ENCODE peak calls at places on chromosomes 11 and 22, in eight cellular contexts. S, M, I, L, E, Y, F and P are unnamed samples.

GRCh38 chr11:118522571-118523072 is 4.7 kb upstream of the TTC36 start:
- DNase-seq in S (no peak), M (no peak), I (peak), L (no peak), E (peak), Y (peak), F (peak), P (peak)

GRCh38 chr22:36445158-36445668 is 36.2 kb downstream of the TXN2 start:
- DNase-seq in S (no peak), M (no peak), I (no peak), L (no peak), E (peak), Y (peak), F (no peak), P (peak)

GRCh38 chr22:22894740-22895731 is 7.4 kb downstream of the IGLL5 start:
- DNase-seq in S (no peak), M (no peak), I (no peak), L (no peak), E (no peak), Y (no peak), F (no peak), P (no peak)

GRCh38 chr11:2745511-2745910 is 45.7 kb upstream of the KCNQ1OT1 start:
- DNase-seq in S (no peak), M (no peak), I (no peak), L (no peak), E (no peak), Y (no peak), F (no peak), P (no peak)

GRCh38 chr11:103587951-103588788 is 448.3 kb upstream of the DDI1 start:
- DNase-seq in S (no peak), M (no peak), I (no peak), L (peak), E (no peak), Y (no peak), F (no peak), P (peak)

GRCh38 chr11:79100093-79100704 is 340.6 kb downstream of the TENM4 start:
- DNase-seq in S (peak), M (no peak), I (peak), L (peak), E (peak), Y (peak), F (peak), P (no peak)

GRCh38 chr11:68116126-68116525 is 5.1 kb downstream of the CHKA start:
- DNase-seq in S (no peak), M (no peak), I (no peak), L (no peak), E (no peak), Y (no peak), F (no peak), P (no peak)

GRCh38 chr22:24578355-24579241 is 14.3 kb downstream of the LRRC75B start:
- DNase-seq in S (no peak), M (no peak), I (no peak), L (no peak), E (peak), Y (peak), F (no peak), P (no peak)

GRCh38 chr11:43984039-43984438 is 41.6 kb downstream of the C11orf96 start:
- DNase-seq in S (no peak), M (no peak), I (no peak), L (no peak), E (no peak), Y (no peak), F (no peak), P (no peak)

GRCh38 chr22:25153961-25154685 is 45.5 kb upstream of the CRYBB3 start:
- DNase-seq in S (no peak), M (no peak), I (peak), L (peak), E (peak), Y (no peak), F (peak), P (peak)

GRCh38 chr11:46541593-46542371 is 52.0 kb downstream of the AMBRA1 start:
- DNase-seq in S (no peak), M (no peak), I (no peak), L (no peak), E (no peak), Y (no peak), F (no peak), P (no peak)

GRCh38 chr11:117910941-117911630 is 18.1 kb downstream of the TMPRSS13 start:
- DNase-seq in S (no peak), M (no peak), I (no peak), L (no peak), E (no peak), Y (no peak), F (no peak), P (no peak)

GRCh38 chr11:31798057-31799035 is 12.8 kb downstream of the PAX6 start:
- DNase-seq in S (no peak), M (no peak), I (peak), L (no peak), E (no peak), Y (no peak), F (peak), P (no peak)

GRCh38 chr22:27107824-27108223 is 450.4 kb downstream of the MIAT start:
- DNase-seq in S (peak), M (no peak), I (no peak), L (peak), E (peak), Y (peak), F (peak), P (peak)

GRCh38 chr22:24553597-24554315 is 1.2 kb downstream of the GUCD1 start:
- DNase-seq in S (no peak), M (no peak), I (peak), L (no peak), E (no peak), Y (peak), F (no peak), P (no peak)

GRCh38 chr11:15493921-15494630 is 379.4 kb downstream of the INSC start:
- DNase-seq in S (no peak), M (no peak), I (no peak), L (peak), E (peak), Y (no peak), F (peak), P (no peak)

GRCh38 chr11:132734217-132734616 is 798.1 kb downstream of the OPCML start:
- DNase-seq in S (no peak), M (no peak), I (no peak), L (no peak), E (no peak), Y (peak), F (no peak), P (peak)

GRCh38 chr11:21415566-21415965 is 746.2 kb downstream of the NELL1 start:
- DNase-seq in S (no peak), M (no peak), I (peak), L (no peak), E (no peak), Y (no peak), F (no peak), P (no peak)

GRCh38 chr11:119727523-119728081 is 1.4 kb downstream of the NECTIN1 start:
- DNase-seq in S (peak), M (peak), I (peak), L (no peak), E (no peak), Y (no peak), F (peak), P (no peak)

GRCh38 chr11:95835768-95836488 is 45.6 kb downstream of the CEP57 start:
- DNase-seq in S (peak), M (peak), I (peak), L (peak), E (peak), Y (peak), F (peak), P (peak)

GRCh38 chr11:22875869-22876473 is 15.7 kb upstream of the CCDC179 start:
- DNase-seq in S (peak), M (peak), I (peak), L (peak), E (peak), Y (peak), F (peak), P (peak)

GRCh38 chr11:86291466-86292262 is 10.4 kb upstream of the HIKESHI start:
- DNase-seq in S (peak), M (peak), I (peak), L (peak), E (peak), Y (peak), F (peak), P (peak)

GRCh38 chr11:11866203-11866602 is 24.4 kb downstream of the USP47 start:
- DNase-seq in S (no peak), M (no peak), I (no peak), L (no peak), E (no peak), Y (no peak), F (no peak), P (no peak)

GRCh38 chr11:68643576-68643975 is 40.8 kb upstream of the GAL start:
- DNase-seq in S (no peak), M (no peak), I (no peak), L (no peak), E (peak), Y (peak), F (peak), P (no peak)

GRCh38 chr11:74749127-74749964 is 697 bp downstream of the RNF169 start:
- DNase-seq in S (peak), M (no peak), I (peak), L (peak), E (peak), Y (peak), F (peak), P (peak)

GRCh38 chr22:36454916-36455570 is 26.4 kb downstream of the TXN2 start:
- DNase-seq in S (peak), M (peak), I (peak), L (peak), E (peak), Y (peak), F (peak), P (peak)

GRCh38 chr11:62069961-62070919 is 53.6 kb upstream of the INCENP start:
- DNase-seq in S (no peak), M (no peak), I (no peak), L (no peak), E (peak), Y (no peak), F (no peak), P (no peak)

GRCh38 chr22:39723899-39724351 is 153.4 kb downstream of the CACNA1I start:
- DNase-seq in S (no peak), M (no peak), I (no peak), L (peak), E (peak), Y (peak), F (no peak), P (peak)

GRCh38 chr22:37508431-37508963 is 10.7 kb downstream of the CARD10 start:
- DNase-seq in S (no peak), M (no peak), I (no peak), L (peak), E (no peak), Y (no peak), F (no peak), P (no peak)

GRCh38 chr11:97973352-97973857 is 1047.3 kb upstream of the CNTN5 start:
- DNase-seq in S (no peak), M (no peak), I (peak), L (no peak), E (no peak), Y (no peak), F (no peak), P (no peak)

GRCh38 chr22:42791721-42792452 is 65.2 kb downstream of the ARFGAP3 start:
- DNase-seq in S (no peak), M (no peak), I (no peak), L (no peak), E (peak), Y (no peak), F (no peak), P (no peak)

GRCh38 chr11:131584694-131585592 is 214.5 kb downstream of the NTM start:
- DNase-seq in S (no peak), M (no peak), I (peak), L (no peak), E (peak), Y (no peak), F (peak), P (no peak)

GRCh38 chr11:6219359-6219758 is 14.0 kb downstream of the C11orf42 start:
- DNase-seq in S (no peak), M (no peak), I (no peak), L (no peak), E (peak), Y (peak), F (no peak), P (peak)

GRCh38 chr11:2395856-2396255 is 4.7 kb upstream of the TSSC4 start:
- DNase-seq in S (no peak), M (no peak), I (no peak), L (no peak), E (no peak), Y (no peak), F (no peak), P (no peak)

DNA sequence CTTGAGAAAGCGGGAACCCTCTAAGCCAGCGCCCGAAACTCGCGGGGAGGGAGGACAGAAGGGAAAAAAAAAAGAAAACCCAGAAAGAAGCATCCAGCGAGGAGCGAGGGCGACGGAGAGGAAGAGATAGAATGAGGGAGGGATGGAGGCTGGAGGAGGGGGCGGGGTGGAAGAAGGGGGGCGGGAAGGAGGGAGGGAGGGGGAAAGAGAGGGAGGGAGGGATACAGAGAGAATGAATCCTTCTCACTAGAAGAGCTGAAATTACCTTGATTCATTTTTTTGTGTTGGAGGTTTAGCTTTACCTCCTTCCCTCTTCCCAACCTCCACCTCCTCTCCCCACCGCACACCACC is 19.3 kb upstream of the BDNF start:
- DNase-seq in S (no peak), M (no peak), I (no peak), L (no peak), E (no peak), Y (no peak), F (peak), P (no peak)
- H3K4me2 ChIP-seq in S (peak), M (peak), I (peak), L (peak), E (peak), Y (peak), F (peak), P (peak)

GRCh38 chr11:10728154-10728553 is 22.9 kb upstream of the CTR9 start:
- DNase-seq in S (no peak), M (no peak), I (no peak), L (no peak), E (no peak), Y (no peak), F (no peak), P (no peak)
- H3K4me2 ChIP-seq in S (no peak), M (no peak), I (peak), L (no peak), E (no peak), Y (no peak), F (no peak), P (no peak)

DNA sequence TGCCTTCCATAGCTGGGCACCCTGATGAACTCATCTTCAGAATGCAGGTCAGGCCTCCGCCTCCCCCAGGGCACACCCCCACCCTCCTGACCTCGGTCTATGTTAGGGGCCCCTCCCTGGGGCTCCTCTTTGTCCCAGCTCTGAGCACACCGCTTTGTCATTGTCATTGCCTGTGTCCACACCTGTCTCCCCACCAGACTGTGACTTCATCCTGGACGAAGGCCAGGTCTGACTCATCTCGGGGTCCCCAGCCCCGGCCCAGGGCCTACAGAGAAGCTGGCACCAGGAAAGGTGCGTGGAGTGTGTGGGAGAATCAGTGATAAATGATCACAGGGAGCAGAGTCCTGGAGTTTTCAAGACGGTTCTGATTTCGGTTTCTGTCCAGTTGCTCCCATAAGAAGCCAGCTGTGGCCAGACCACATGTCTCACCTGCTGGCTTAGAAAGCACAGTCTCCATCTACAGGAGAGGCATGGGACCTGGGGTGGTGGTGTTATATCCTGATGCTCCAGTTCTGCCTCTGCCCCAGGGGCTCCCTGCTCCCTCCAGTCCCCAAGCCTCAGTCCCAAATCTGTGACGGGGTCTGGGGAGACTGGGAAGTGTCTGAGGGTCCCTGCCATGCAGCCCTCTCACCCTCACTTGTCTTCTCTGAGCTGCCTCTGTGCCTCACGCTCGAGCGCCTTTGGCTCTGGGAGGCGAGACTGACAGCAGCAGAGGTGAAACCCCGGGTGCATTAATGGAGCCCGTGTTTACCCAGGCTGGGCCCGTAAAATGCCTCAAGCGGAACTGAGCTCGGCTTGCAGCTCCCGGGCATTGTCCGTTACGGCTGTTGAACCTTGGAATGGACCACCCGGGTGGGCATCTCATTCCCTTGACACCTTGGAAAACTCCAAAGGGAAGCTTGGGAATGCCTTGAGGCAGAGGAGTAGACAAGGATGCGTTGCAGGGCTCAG is 85.5 kb upstream of the WNT11 start:
- DNase-seq in S (no peak), M (no peak), I (no peak), L (peak), E (no peak), Y (no peak), F (no peak), P (no peak)
- H3K4me2 ChIP-seq in S (peak), M (no peak), I (no peak), L (peak), E (no peak), Y (no peak), F (no peak), P (no peak)

GRCh38 chr11:9665749-9666148 is 1.9 kb downstream of the SWAP70 start:
- DNase-seq in S (no peak), M (no peak), I (no peak), L (no peak), E (no peak), Y (no peak), F (no peak), P (no peak)

GRCh38 chr11:9662273-9662672 is 1.6 kb upstream of the SWAP70 start:
- DNase-seq in S (no peak), M (no peak), I (no peak), L (no peak), E (no peak), Y (no peak), F (no peak), P (peak)

GRCh38 chr11:9664276-9665171 is 647 bp downstream of the SWAP70 start:
- DNase-seq in S (peak), M (no peak), I (peak), L (no peak), E (peak), Y (peak), F (no peak), P (peak)

GRCh38 chr11:9660886-9661285 is 3.0 kb upstream of the SWAP70 start:
- DNase-seq in S (peak), M (no peak), I (no peak), L (peak), E (peak), Y (peak), F (no peak), P (no peak)

GRCh38 chr11:9663699-9664275 is at the start of gene SWAP70:
- DNase-seq in S (peak), M (peak), I (peak), L (peak), E (peak), Y (peak), F (peak), P (peak)
- H3K4me2 ChIP-seq in S (peak), M (peak), I (peak), L (peak), E (peak), Y (peak), F (peak), P (peak)

GRCh38 chr11:76802151-76802550 is 19.0 kb downstream of the TSKU start:
- DNase-seq in S (no peak), M (no peak), I (no peak), L (no peak), E (no peak), Y (no peak), F (no peak), P (no peak)
- H3K4me2 ChIP-seq in S (peak), M (no peak), I (no peak), L (peak), E (no peak), Y (peak), F (no peak), P (no peak)

GRCh38 chr11:113477321-113477720 is 2.1 kb upstream of the DRD2 start:
- DNase-seq in S (no peak), M (no peak), I (peak), L (no peak), E (no peak), Y (no peak), F (peak), P (no peak)

GRCh38 chr11:113473983-113474361 is 1.2 kb downstream of the DRD2 start:
- DNase-seq in S (no peak), M (no peak), I (no peak), L (no peak), E (no peak), Y (no peak), F (no peak), P (no peak)

GRCh38 chr11:113476553-113476952 is 1.4 kb upstream of the DRD2 start:
- DNase-seq in S (no peak), M (no peak), I (no peak), L (no peak), E (no peak), Y (no peak), F (no peak), P (no peak)

GRCh38 chr11:113475160-113475761 is at the start of gene DRD2:
- DNase-seq in S (no peak), M (peak), I (peak), L (no peak), E (no peak), Y (no peak), F (peak), P (no peak)

DNA sequence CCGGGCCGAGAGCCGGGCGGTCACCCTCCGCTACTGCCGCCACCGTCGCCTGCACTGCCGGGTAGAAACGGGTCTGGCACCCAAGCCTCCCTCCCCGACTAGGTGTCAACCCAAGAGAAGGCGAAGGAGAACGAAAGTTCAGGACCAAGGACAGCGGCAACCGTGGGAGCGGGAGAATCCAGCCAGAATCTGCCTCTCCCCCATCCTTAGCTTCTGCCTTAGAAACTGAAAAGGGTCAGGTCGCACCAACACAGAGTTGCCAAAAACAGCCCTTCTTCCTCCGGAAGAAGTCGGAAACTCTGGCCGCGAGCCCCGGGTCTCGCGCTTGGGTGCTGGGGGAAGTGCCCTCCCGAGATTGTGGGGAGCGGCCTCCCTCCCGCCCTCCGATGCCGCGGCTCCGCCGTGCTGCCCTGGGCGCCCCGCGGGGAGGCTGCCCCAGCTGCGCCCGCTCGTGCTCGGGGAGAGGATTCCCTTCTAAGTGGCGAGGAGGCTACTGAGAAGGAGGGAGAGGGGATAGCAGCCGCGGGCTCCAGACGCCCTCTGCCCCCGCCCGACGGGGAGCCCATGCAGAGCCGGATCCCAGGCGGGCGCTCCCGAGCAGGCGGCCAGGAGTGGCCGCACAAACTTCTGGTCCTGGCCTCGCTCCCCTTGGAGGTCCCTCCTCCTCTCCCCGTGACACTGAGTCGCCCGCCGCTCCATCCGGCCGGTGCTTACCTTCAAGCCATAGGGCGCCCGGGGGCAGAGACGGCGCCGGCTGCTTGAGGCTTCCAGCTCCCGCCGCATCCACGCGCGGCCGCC is 637 bp downstream of the DRD2 start:
- DNase-seq in S (peak), M (peak), I (peak), L (no peak), E (peak), Y (peak), F (peak), P (peak)
- H3K4me2 ChIP-seq in S (peak), M (peak), I (peak), L (no peak), E (peak), Y (no peak), F (peak), P (peak)